ENCODE peak calls at places on chromosomes 13 and 19, in seven cellular contexts. One of them, this sample, is unnamed.

GRCh38 chr19:35555301-35556005 is 8.0 kb downstream of the ATP4A start:
- DNase-seq in PC-9: peak
- DNase-seq in activated B cell treated with CpG ODN at 0.5 μM for 24 hours: no peak
- DNase-seq in AG04449: no peak
- DNase-seq in fibroblast of the aortic adventitia: peak
- DNase-seq in OCI-LY7: peak
- DNase-seq in CD4-positive, alpha-beta T cell: no peak
- DNase-seq in this sample: no peak

GRCh38 chr19:46197314-46198070 is 32.0 kb upstream of the IGFL1 start:
- DNase-seq in OCI-LY7: no peak
- DNase-seq in AG04449: no peak
- DNase-seq in fibroblast of the aortic adventitia: no peak
- DNase-seq in activated B cell treated with CpG ODN at 0.5 μM for 24 hours: no peak
- DNase-seq in CD4-positive, alpha-beta T cell: no peak
- DNase-seq in PC-9: no peak
- DNase-seq in this sample: no peak

GRCh38 chr13:34208326-34208725 is 390.4 kb downstream of the RFC3 start:
- DNase-seq in CD4-positive, alpha-beta T cell: no peak
- DNase-seq in fibroblast of the aortic adventitia: peak
- DNase-seq in OCI-LY7: no peak
- DNase-seq in AG04449: peak
- DNase-seq in PC-9: no peak
- DNase-seq in activated B cell treated with CpG ODN at 0.5 μM for 24 hours: no peak
- DNase-seq in this sample: peak

GRCh38 chr13:36074659-36075058 is 56.5 kb downstream of the DCLK1 start:
- DNase-seq in AG04449: no peak
- DNase-seq in PC-9: no peak
- DNase-seq in CD4-positive, alpha-beta T cell: no peak
- DNase-seq in activated B cell treated with CpG ODN at 0.5 μM for 24 hours: no peak
- DNase-seq in OCI-LY7: no peak
- DNase-seq in fibroblast of the aortic adventitia: no peak
- DNase-seq in this sample: no peak

GRCh38 chr13:75480691-75481175 is 1.2 kb downstream of the TBC1D4 start:
- DNase-seq in activated B cell treated with CpG ODN at 0.5 μM for 24 hours: no peak
- DNase-seq in OCI-LY7: peak
- DNase-seq in CD4-positive, alpha-beta T cell: no peak
- DNase-seq in AG04449: no peak
- DNase-seq in PC-9: peak
- DNase-seq in fibroblast of the aortic adventitia: peak
- DNase-seq in this sample: peak

GRCh38 chr19:8489591-8490394 is 12.6 kb downstream of the PRAM1 start:
- DNase-seq in CD4-positive, alpha-beta T cell: no peak
- DNase-seq in OCI-LY7: no peak
- DNase-seq in activated B cell treated with CpG ODN at 0.5 μM for 24 hours: no peak
- DNase-seq in fibroblast of the aortic adventitia: no peak
- DNase-seq in PC-9: no peak
- DNase-seq in AG04449: no peak
- DNase-seq in this sample: no peak

GRCh38 chr13:34657716-34658115 is 284.4 kb upstream of the NBEA start:
- DNase-seq in fibroblast of the aortic adventitia: no peak
- DNase-seq in AG04449: peak
- DNase-seq in OCI-LY7: no peak
- DNase-seq in activated B cell treated with CpG ODN at 0.5 μM for 24 hours: no peak
- DNase-seq in CD4-positive, alpha-beta T cell: no peak
- DNase-seq in PC-9: no peak
- DNase-seq in this sample: peak

GRCh38 chr13:54705738-54706137 is 1677.1 kb downstream of the OLFM4 start:
- DNase-seq in PC-9: no peak
- DNase-seq in fibroblast of the aortic adventitia: no peak
- DNase-seq in activated B cell treated with CpG ODN at 0.5 μM for 24 hours: no peak
- DNase-seq in CD4-positive, alpha-beta T cell: no peak
- DNase-seq in AG04449: no peak
- DNase-seq in OCI-LY7: no peak
- DNase-seq in this sample: no peak

GRCh38 chr13:35990196-35990595 is 141.0 kb downstream of the DCLK1 start:
- DNase-seq in OCI-LY7: no peak
- DNase-seq in activated B cell treated with CpG ODN at 0.5 μM for 24 hours: no peak
- DNase-seq in AG04449: no peak
- DNase-seq in fibroblast of the aortic adventitia: no peak
- DNase-seq in PC-9: no peak
- DNase-seq in CD4-positive, alpha-beta T cell: no peak
- DNase-seq in this sample: no peak

GRCh38 chr13:88063741-88064140 is 392.6 kb downstream of the SLITRK5 start:
- DNase-seq in fibroblast of the aortic adventitia: no peak
- DNase-seq in OCI-LY7: no peak
- DNase-seq in activated B cell treated with CpG ODN at 0.5 μM for 24 hours: no peak
- DNase-seq in AG04449: no peak
- DNase-seq in CD4-positive, alpha-beta T cell: no peak
- DNase-seq in PC-9: no peak
- DNase-seq in this sample: no peak

GRCh38 chr19:37987356-37988332 is 80.6 kb downstream of the SIPA1L3 start:
- DNase-seq in PC-9: no peak
- DNase-seq in OCI-LY7: peak
- DNase-seq in CD4-positive, alpha-beta T cell: no peak
- DNase-seq in fibroblast of the aortic adventitia: no peak
- DNase-seq in AG04449: no peak
- DNase-seq in activated B cell treated with CpG ODN at 0.5 μM for 24 hours: no peak
- DNase-seq in this sample: no peak

GRCh38 chr13:22874839-22875238 is 305.9 kb upstream of the SGCG start:
- DNase-seq in CD4-positive, alpha-beta T cell: no peak
- DNase-seq in AG04449: no peak
- DNase-seq in fibroblast of the aortic adventitia: no peak
- DNase-seq in OCI-LY7: no peak
- DNase-seq in activated B cell treated with CpG ODN at 0.5 μM for 24 hours: no peak
- DNase-seq in PC-9: no peak
- DNase-seq in this sample: no peak

GRCh38 chr19:7981199-7981598 is 24.2 kb downstream of the ELAVL1 start:
- DNase-seq in PC-9: no peak
- DNase-seq in CD4-positive, alpha-beta T cell: no peak
- DNase-seq in AG04449: no peak
- DNase-seq in fibroblast of the aortic adventitia: no peak
- DNase-seq in activated B cell treated with CpG ODN at 0.5 μM for 24 hours: no peak
- DNase-seq in OCI-LY7: no peak
- DNase-seq in this sample: no peak

GRCh38 chr13:45773236-45773635 is 71.1 kb downstream of the CBY2 start:
- DNase-seq in activated B cell treated with CpG ODN at 0.5 μM for 24 hours: no peak
- DNase-seq in fibroblast of the aortic adventitia: peak
- DNase-seq in PC-9: no peak
- DNase-seq in AG04449: peak
- DNase-seq in CD4-positive, alpha-beta T cell: no peak
- DNase-seq in OCI-LY7: no peak
- DNase-seq in this sample: peak

GRCh38 chr19:7904074-7905020 is 670 bp downstream of the MAP2K7 start:
- DNase-seq in activated B cell treated with CpG ODN at 0.5 μM for 24 hours: no peak
- DNase-seq in AG04449: no peak
- DNase-seq in PC-9: no peak
- DNase-seq in fibroblast of the aortic adventitia: no peak
- DNase-seq in OCI-LY7: peak
- DNase-seq in CD4-positive, alpha-beta T cell: no peak
- DNase-seq in this sample: no peak

GRCh38 chr13:106423530-106423929 is 111.9 kb downstream of the EFNB2 start:
- DNase-seq in activated B cell treated with CpG ODN at 0.5 μM for 24 hours: no peak
- DNase-seq in PC-9: no peak
- DNase-seq in CD4-positive, alpha-beta T cell: no peak
- DNase-seq in OCI-LY7: no peak
- DNase-seq in AG04449: no peak
- DNase-seq in fibroblast of the aortic adventitia: no peak
- DNase-seq in this sample: no peak

GRCh38 chr19:19338082-19338481 is 17.5 kb downstream of the MAU2 start:
- DNase-seq in fibroblast of the aortic adventitia: peak
- DNase-seq in activated B cell treated with CpG ODN at 0.5 μM for 24 hours: no peak
- DNase-seq in PC-9: no peak
- DNase-seq in CD4-positive, alpha-beta T cell: no peak
- DNase-seq in OCI-LY7: no peak
- DNase-seq in AG04449: no peak
- DNase-seq in this sample: peak

GRCh38 chr13:51935326-51936171 is 73.8 kb downstream of the CCDC70 start:
- DNase-seq in fibroblast of the aortic adventitia: no peak
- DNase-seq in CD4-positive, alpha-beta T cell: no peak
- DNase-seq in activated B cell treated with CpG ODN at 0.5 μM for 24 hours: no peak
- DNase-seq in PC-9: peak
- DNase-seq in OCI-LY7: no peak
- DNase-seq in AG04449: no peak
- DNase-seq in this sample: no peak

GRCh38 chr19:19022380-19022961 is 10.8 kb downstream of the SUGP2 start:
- DNase-seq in AG04449: no peak
- DNase-seq in activated B cell treated with CpG ODN at 0.5 μM for 24 hours: no peak
- DNase-seq in OCI-LY7: no peak
- DNase-seq in CD4-positive, alpha-beta T cell: no peak
- DNase-seq in PC-9: no peak
- DNase-seq in fibroblast of the aortic adventitia: no peak
- DNase-seq in this sample: no peak

GRCh38 chr19:39915848-39916215 is 18.6 kb downstream of the FCGBP start:
- DNase-seq in OCI-LY7: no peak
- DNase-seq in PC-9: no peak
- DNase-seq in AG04449: no peak
- DNase-seq in activated B cell treated with CpG ODN at 0.5 μM for 24 hours: no peak
- DNase-seq in CD4-positive, alpha-beta T cell: no peak
- DNase-seq in fibroblast of the aortic adventitia: no peak
- DNase-seq in this sample: no peak

GRCh38 chr13:108944760-108945159 is 315.3 kb downstream of the MYO16 start:
- DNase-seq in fibroblast of the aortic adventitia: peak
- DNase-seq in AG04449: no peak
- DNase-seq in activated B cell treated with CpG ODN at 0.5 μM for 24 hours: no peak
- DNase-seq in OCI-LY7: no peak
- DNase-seq in CD4-positive, alpha-beta T cell: no peak
- DNase-seq in PC-9: no peak
- DNase-seq in this sample: peak

GRCh38 chr19:42397315-42398166 is 7.4 kb upstream of the CNFN start:
- DNase-seq in PC-9: peak
- DNase-seq in activated B cell treated with CpG ODN at 0.5 μM for 24 hours: no peak
- DNase-seq in OCI-LY7: no peak
- DNase-seq in AG04449: no peak
- DNase-seq in CD4-positive, alpha-beta T cell: no peak
- DNase-seq in fibroblast of the aortic adventitia: no peak
- DNase-seq in this sample: no peak

GRCh38 chr19:47540748-47541147 is 25.9 kb upstream of the NAPA start:
- DNase-seq in PC-9: no peak
- DNase-seq in fibroblast of the aortic adventitia: peak
- DNase-seq in CD4-positive, alpha-beta T cell: no peak
- DNase-seq in activated B cell treated with CpG ODN at 0.5 μM for 24 hours: no peak
- DNase-seq in OCI-LY7: peak
- DNase-seq in AG04449: no peak
- DNase-seq in this sample: peak
- TF ChIP-seq CTCF in PC-9: peak
- TF ChIP-seq CTCF in fibroblast of the aortic adventitia: peak
- TF ChIP-seq CTCF in CD4-positive, alpha-beta T cell: no peak
- TF ChIP-seq CTCF in activated B cell treated with CpG ODN at 0.5 μM for 24 hours: no peak
- TF ChIP-seq CTCF in OCI-LY7: peak
- TF ChIP-seq CTCF in AG04449: peak
- TF ChIP-seq CTCF in this sample: peak

GRCh38 chr19:13799669-13800068 is 4.4 kb downstream of the ZSWIM4 start:
- DNase-seq in fibroblast of the aortic adventitia: no peak
- DNase-seq in PC-9: no peak
- DNase-seq in CD4-positive, alpha-beta T cell: no peak
- DNase-seq in AG04449: no peak
- DNase-seq in activated B cell treated with CpG ODN at 0.5 μM for 24 hours: no peak
- DNase-seq in OCI-LY7: no peak
- DNase-seq in this sample: no peak

GRCh38 chr19:13797058-13797440 is 1.8 kb downstream of the ZSWIM4 start:
- DNase-seq in AG04449: no peak
- DNase-seq in activated B cell treated with CpG ODN at 0.5 μM for 24 hours: no peak
- DNase-seq in PC-9: no peak
- DNase-seq in CD4-positive, alpha-beta T cell: no peak
- DNase-seq in fibroblast of the aortic adventitia: no peak
- DNase-seq in OCI-LY7: no peak
- DNase-seq in this sample: no peak

GRCh38 chr19:13795595-13796300 is 505 bp downstream of the ZSWIM4 start:
- DNase-seq in activated B cell treated with CpG ODN at 0.5 μM for 24 hours: no peak
- DNase-seq in OCI-LY7: no peak
- DNase-seq in PC-9: peak
- DNase-seq in AG04449: no peak
- DNase-seq in fibroblast of the aortic adventitia: no peak
- DNase-seq in CD4-positive, alpha-beta T cell: no peak
- DNase-seq in this sample: no peak

GRCh38 chr19:13796301-13797057 is 1.2 kb downstream of the ZSWIM4 start:
- DNase-seq in fibroblast of the aortic adventitia: peak
- DNase-seq in AG04449: peak
- DNase-seq in PC-9: peak
- DNase-seq in CD4-positive, alpha-beta T cell: no peak
- DNase-seq in activated B cell treated with CpG ODN at 0.5 μM for 24 hours: no peak
- DNase-seq in OCI-LY7: peak
- DNase-seq in this sample: peak

DNA sequence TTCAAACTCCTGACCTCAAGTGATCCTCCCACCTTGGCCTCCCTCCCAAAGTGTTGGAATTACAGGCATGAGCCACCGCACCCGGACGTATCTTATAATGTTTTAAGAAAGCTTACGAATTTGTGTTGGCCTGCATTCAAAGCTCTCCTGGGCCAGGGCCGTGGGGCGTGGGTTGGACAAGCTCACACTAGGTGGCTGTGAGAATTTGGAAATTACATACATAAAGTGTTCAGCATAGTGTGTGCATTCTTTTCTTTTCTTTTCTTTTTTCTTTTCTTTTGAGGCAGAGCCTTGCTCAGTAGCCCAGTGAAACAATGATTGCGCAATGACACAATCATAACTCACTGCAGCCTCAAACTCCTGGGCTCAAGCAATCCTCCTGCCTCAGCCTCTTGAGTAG is 2.6 kb downstream of the ZSWIM4 start:
- DNase-seq in fibroblast of the aortic adventitia: peak
- DNase-seq in AG04449: no peak
- DNase-seq in activated B cell treated with CpG ODN at 0.5 μM for 24 hours: no peak
- DNase-seq in CD4-positive, alpha-beta T cell: no peak
- DNase-seq in OCI-LY7: no peak
- DNase-seq in PC-9: peak
- DNase-seq in this sample: peak
- TF ChIP-seq CTCF in fibroblast of the aortic adventitia: no peak
- TF ChIP-seq CTCF in AG04449: no peak
- TF ChIP-seq CTCF in activated B cell treated with CpG ODN at 0.5 μM for 24 hours: no peak
- TF ChIP-seq CTCF in CD4-positive, alpha-beta T cell: no peak
- TF ChIP-seq CTCF in OCI-LY7: no peak
- TF ChIP-seq CTCF in PC-9: no peak
- TF ChIP-seq CTCF in this sample: no peak

DNA sequence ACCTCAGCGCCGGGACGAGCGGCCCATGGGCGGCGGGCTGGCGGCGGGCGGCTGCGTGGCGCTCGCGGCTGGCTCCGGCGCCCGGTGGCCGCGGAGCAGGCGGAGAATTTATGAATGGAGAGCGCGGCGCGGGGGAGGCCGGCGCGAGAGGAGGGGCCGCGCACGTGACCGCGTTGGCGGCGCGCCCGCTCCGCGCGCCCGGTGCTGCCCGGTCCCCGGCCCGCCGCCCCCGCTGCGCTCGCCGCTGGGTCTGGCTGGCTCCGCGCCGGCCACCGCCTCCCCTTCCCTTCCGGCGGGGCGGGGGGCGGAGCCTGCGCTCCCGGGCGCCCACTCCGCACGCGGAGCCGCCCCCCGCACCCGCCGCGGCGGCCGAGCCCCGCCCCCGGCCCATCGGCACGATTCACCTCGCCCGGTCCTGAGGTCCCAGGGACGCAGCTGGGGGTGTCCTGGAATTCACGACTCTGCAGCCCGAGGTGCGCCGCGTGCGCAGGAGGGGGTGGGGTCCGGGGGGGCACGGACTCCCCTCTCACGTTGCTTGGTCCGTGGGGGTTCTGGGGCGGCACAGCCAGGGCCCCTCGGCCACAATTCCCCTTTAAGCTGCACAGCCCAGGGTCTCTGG is at the start of gene CBARP:
- DNase-seq in fibroblast of the aortic adventitia: no peak
- DNase-seq in activated B cell treated with CpG ODN at 0.5 μM for 24 hours: peak
- DNase-seq in OCI-LY7: no peak
- DNase-seq in CD4-positive, alpha-beta T cell: no peak
- DNase-seq in AG04449: no peak
- DNase-seq in PC-9: no peak
- DNase-seq in this sample: peak
- TF ChIP-seq CTCF in fibroblast of the aortic adventitia: no peak
- TF ChIP-seq CTCF in activated B cell treated with CpG ODN at 0.5 μM for 24 hours: no peak
- TF ChIP-seq CTCF in OCI-LY7: no peak
- TF ChIP-seq CTCF in CD4-positive, alpha-beta T cell: no peak
- TF ChIP-seq CTCF in AG04449: no peak
- TF ChIP-seq CTCF in PC-9: no peak
- TF ChIP-seq CTCF in this sample: no peak

GRCh38 chr19:15280915-15281683 is 48.9 kb upstream of the EPHX3 start:
- DNase-seq in CD4-positive, alpha-beta T cell: no peak
- DNase-seq in fibroblast of the aortic adventitia: peak
- DNase-seq in activated B cell treated with CpG ODN at 0.5 μM for 24 hours: no peak
- DNase-seq in OCI-LY7: no peak
- DNase-seq in PC-9: peak
- DNase-seq in AG04449: no peak
- DNase-seq in this sample: peak
- TF ChIP-seq CTCF in CD4-positive, alpha-beta T cell: no peak
- TF ChIP-seq CTCF in fibroblast of the aortic adventitia: peak
- TF ChIP-seq CTCF in activated B cell treated with CpG ODN at 0.5 μM for 24 hours: no peak
- TF ChIP-seq CTCF in OCI-LY7: no peak
- TF ChIP-seq CTCF in PC-9: no peak
- TF ChIP-seq CTCF in AG04449: peak
- TF ChIP-seq CTCF in this sample: peak

This sample was measured in foreskin fibroblast.